ENCODE peak calls at places on chromosome 11, in eight cellular contexts. R, L, E, O, X, W, P and H are unnamed samples.

GRCh38 chr11:74634537-74634936 is 42.2 kb downstream of the POLD3 start:
- DNase-seq in R (no peak), L (no peak), E (peak), O (peak), X (peak), W (no peak), P (peak), H (no peak)

GRCh38 chr11:7341551-7341950 is 89.8 kb downstream of the SYT9 start:
- DNase-seq in R (no peak), L (no peak), E (no peak), O (no peak), X (no peak), W (no peak), P (no peak), H (no peak)

GRCh38 chr11:63907808-63908530 is 9.0 kb downstream of the RCOR2 start:
- DNase-seq in R (no peak), L (no peak), E (no peak), O (no peak), X (no peak), W (no peak), P (no peak), H (no peak)

GRCh38 chr11:86672007-86672621 is at the start of gene ME3:
- DNase-seq in R (no peak), L (peak), E (peak), O (peak), X (peak), W (peak), P (peak), H (peak)

GRCh38 chr11:61657566-61657965 is 22.6 kb upstream of the DAGLA start:
- DNase-seq in R (no peak), L (no peak), E (no peak), O (peak), X (peak), W (no peak), P (no peak), H (no peak)

GRCh38 chr11:8759634-8760033 is 77.0 kb downstream of the RPL27A start:
- DNase-seq in R (no peak), L (no peak), E (no peak), O (no peak), X (no peak), W (no peak), P (no peak), H (peak)

GRCh38 chr11:18011633-18012313 is 1.1 kb downstream of the SERGEF start:
- DNase-seq in R (no peak), L (no peak), E (peak), O (no peak), X (no peak), W (no peak), P (no peak), H (no peak)

GRCh38 chr11:68331338-68331947 is 19.1 kb downstream of the LRP5 start:
- DNase-seq in R (no peak), L (no peak), E (peak), O (no peak), X (peak), W (no peak), P (no peak), H (no peak)

GRCh38 chr11:57640068-57640800 is 9.5 kb downstream of the YPEL4 start:
- DNase-seq in R (no peak), L (no peak), E (no peak), O (no peak), X (no peak), W (no peak), P (no peak), H (no peak)

GRCh38 chr11:67158241-67158640 is 39.2 kb downstream of the KDM2A start:
- DNase-seq in R (peak), L (no peak), E (no peak), O (no peak), X (no peak), W (no peak), P (peak), H (no peak)

GRCh38 chr11:26473216-26474194 is 98.6 kb downstream of the MUC15 start:
- DNase-seq in R (no peak), L (no peak), E (no peak), O (no peak), X (no peak), W (no peak), P (no peak), H (no peak)

GRCh38 chr11:117905524-117905923 is 23.7 kb downstream of the TMPRSS13 start:
- DNase-seq in R (no peak), L (peak), E (no peak), O (no peak), X (no peak), W (no peak), P (no peak), H (peak)

GRCh38 chr11:78419327-78419726 is 1.7 kb upstream of the GAB2 start:
- DNase-seq in R (peak), L (no peak), E (peak), O (peak), X (peak), W (peak), P (peak), H (no peak)

GRCh38 chr11:35584321-35584720 is 33.9 kb upstream of the FJX1 start:
- DNase-seq in R (no peak), L (no peak), E (peak), O (peak), X (no peak), W (no peak), P (peak), H (no peak)

GRCh38 chr11:130849215-130849568 is 67.1 kb downstream of the SNX19 start:
- DNase-seq in R (peak), L (no peak), E (peak), O (no peak), X (no peak), W (peak), P (peak), H (no peak)

GRCh38 chr11:79258606-79259005 is 182.2 kb downstream of the TENM4 start:
- DNase-seq in R (no peak), L (no peak), E (no peak), O (no peak), X (no peak), W (no peak), P (no peak), H (no peak)

GRCh38 chr11:67347964-67348749 is 5.2 kb downstream of the POLD4 start:
- DNase-seq in R (no peak), L (no peak), E (no peak), O (peak), X (no peak), W (no peak), P (peak), H (no peak)